ENCODE peak calls at places on chromosome 22, in seven cellular contexts. S, H, V, F, L, E and K are unnamed samples.

GRCh38 chr22:38314992-38315800 is 2.0 kb downstream of the CSNK1E start:
- DNase-seq in S (no peak), H (peak; percentile 32), V (no peak), F (no peak), L (no peak), E (peak; percentile 46), K (no peak)

GRCh38 chr22:43852605-43853327 is 9.5 kb downstream of the SULT4A1 start:
- DNase-seq in S (no peak), H (no peak), V (no peak), F (no peak), L (peak; percentile 28), E (no peak), K (no peak)

GRCh38 chr22:47337161-47337621 is 574.7 kb downstream of the TBC1D22A start:
- DNase-seq in S (no peak), H (peak; percentile 99), V (no peak), F (no peak), L (no peak), E (peak; percentile 93), K (no peak)

GRCh38 chr22:42685941-42686666 is 34.6 kb downstream of the A4GALT start:
- DNase-seq in S (no peak), H (peak; percentile 53), V (no peak), F (no peak), L (no peak), E (no peak), K (peak; percentile 54)

GRCh38 chr22:39617342-39617741 is 46.8 kb downstream of the CACNA1I start:
- DNase-seq in S (no peak), H (no peak), V (peak; percentile 69), F (no peak), L (peak; percentile 86), E (no peak), K (no peak)

GRCh38 chr22:36027960-36028645 is 521 bp downstream of the RBFOX2 start:
- DNase-seq in S (no peak), H (no peak), V (no peak), F (no peak), L (peak; percentile 30), E (no peak), K (peak; percentile 41)

GRCh38 chr22:17964647-17965046 is 59.7 kb downstream of the MICAL3 start:
- DNase-seq in S (no peak), H (no peak), V (no peak), F (no peak), L (no peak), E (no peak), K (no peak)

GRCh38 chr22:49670610-49671330 is 156.9 kb downstream of the BRD1 start:
- DNase-seq in S (no peak), H (no peak), V (no peak), F (no peak), L (no peak), E (no peak), K (no peak)

GRCh38 chr22:19688301-19689290 is 25.7 kb upstream of the SEPTIN5 start:
- DNase-seq in S (no peak), H (no peak), V (no peak), F (no peak), L (no peak), E (no peak), K (no peak)

GRCh38 chr22:40326905-40327735 is 19.2 kb upstream of the ADSL start:
- DNase-seq in S (no peak), H (no peak), V (no peak), F (no peak), L (no peak), E (peak; percentile 86), K (no peak)

GRCh38 chr22:27625769-27626674 is 175.5 kb downstream of the MN1 start:
- DNase-seq in S (no peak), H (peak; percentile 54), V (no peak), F (no peak), L (no peak), E (no peak), K (no peak)

GRCh38 chr22:46622081-46622521 is 1.9 kb downstream of the GRAMD4 start:
- DNase-seq in S (no peak), H (no peak), V (peak; percentile 53), F (no peak), L (peak; percentile 66), E (no peak), K (no peak)

GRCh38 chr22:49958961-49959781 is 1.4 kb upstream of the PIM3 start:
- DNase-seq in S (no peak), H (no peak), V (no peak), F (no peak), L (no peak), E (no peak), K (no peak)

GRCh38 chr22:19932367-19933206 is 9.0 kb upstream of the COMT start:
- DNase-seq in S (no peak), H (no peak), V (no peak), F (no peak), L (no peak), E (no peak), K (no peak)

GRCh38 chr22:46038516-46039430 is 61.8 kb upstream of the WNT7B start:
- DNase-seq in S (no peak), H (no peak), V (no peak), F (no peak), L (no peak), E (no peak), K (peak; percentile 22)

GRCh38 chr22:24969588-24970301 is 17.2 kb downstream of the KIAA1671 start:
- DNase-seq in S (no peak), H (peak; percentile 94), V (no peak), F (no peak), L (no peak), E (no peak), K (peak; percentile 41)

GRCh38 chr22:36966851-36967535 is 52.3 kb downstream of the TST start:
- DNase-seq in S (no peak), H (peak; percentile 63), V (no peak), F (no peak), L (no peak), E (no peak), K (no peak)

GRCh38 chr22:38176170-38176741 is 5.4 kb downstream of the PLA2G6 start:
- DNase-seq in S (no peak), H (peak; percentile 99), V (no peak), F (peak; percentile 22), L (no peak), E (peak; percentile 95), K (no peak)

GRCh38 chr22:36776722-36777121 is 803 bp upstream of the IFT27 start:
- DNase-seq in S (no peak), H (no peak), V (no peak), F (no peak), L (no peak), E (no peak), K (peak; percentile 25)

GRCh38 chr22:26442086-26442756 is 13.2 kb downstream of the ASPHD2 start:
- DNase-seq in S (no peak), H (no peak), V (no peak), F (no peak), L (no peak), E (no peak), K (no peak)

GRCh38 chr22:24807284-24807950 is 1.4 kb downstream of the SGSM1 start:
- DNase-seq in S (no peak), H (peak; percentile 7), V (no peak), F (no peak), L (no peak), E (no peak), K (no peak)

GRCh38 chr22:23315341-23315917 is 135.1 kb downstream of the BCR start:
- DNase-seq in S (peak; percentile 31), H (peak; percentile 62), V (no peak), F (peak; percentile 24), L (no peak), E (peak; percentile 77), K (peak; percentile 60)

GRCh38 chr22:42621505-42622002 is 6.9 kb upstream of the POLDIP3 start:
- DNase-seq in S (peak; percentile 30), H (peak; percentile 51), V (no peak), F (peak; percentile 38), L (no peak), E (peak; percentile 58), K (peak; percentile 83)

GRCh38 chr22:37187891-37188761 is at the start of gene C1QTNF6:
- DNase-seq in S (no peak), H (peak; percentile 58), V (no peak), F (no peak), L (peak; percentile 26), E (peak; percentile 65), K (peak; percentile 65)